ENCODE peak calls at places on chromosomes 13 and 19, in six cellular contexts. B is A549; F is GM18507; E is GM13977; H is CD4-positive, alpha-beta T cell; V is cardiac muscle cell. R is an unnamed sample.

GRCh38 chr13:47188802-47189201 is 291.9 kb upstream of the HTR2A start:
- DNase-seq in V (no peak), H (no peak), B (no peak), F (no peak), E (no peak), R (no peak)

GRCh38 chr13:84917252-84917878 is 881.9 kb downstream of the SLITRK6 start:
- DNase-seq in E (peak; percentile 32), F (no peak), V (peak; percentile 10), B (peak; percentile 3), H (no peak), R (no peak)

GRCh38 chr13:24692541-24692940 is 12.3 kb downstream of the ATP12A start:
- DNase-seq in H (no peak), B (no peak), E (no peak), V (no peak), F (no peak), R (no peak)

GRCh38 chr19:48553676-48554384 is 1.9 kb downstream of the SULT2B1 start:
- DNase-seq in E (no peak), B (peak; percentile 99), F (no peak), V (peak; percentile 17), H (no peak), R (no peak)

GRCh38 chr19:15759962-15760565 is 22.3 kb downstream of the OR10H3 start:
- DNase-seq in B (peak; percentile 18), E (no peak), V (no peak), F (no peak), H (no peak), R (no peak)

GRCh38 chr19:10292789-10293636 is 3.3 kb downstream of the ICAM5 start:
- DNase-seq in B (no peak), E (no peak), H (no peak), V (no peak), F (no peak), R (no peak)

GRCh38 chr13:110458017-110458416 is 103.5 kb downstream of the RAB20 start:
- DNase-seq in F (no peak), B (no peak), V (no peak), H (no peak), E (no peak), R (no peak)

GRCh38 chr19:29641597-29641996 is 23.7 kb upstream of the PLEKHF1 start:
- DNase-seq in V (no peak), B (no peak), E (no peak), H (no peak), F (no peak), R (no peak)

GRCh38 chr13:103078145-103078544 is 11.9 kb upstream of the SLC10A2 start:
- DNase-seq in V (no peak), B (no peak), H (no peak), E (no peak), F (no peak), R (no peak)

GRCh38 chr19:48122421-48122820 is 11.8 kb upstream of the PLA2G4C start:
- DNase-seq in F (no peak), B (no peak), V (no peak), H (no peak), E (no peak), R (no peak)

GRCh38 chr13:113397606-113398425 is 33.9 kb upstream of the GRTP1 start:
- DNase-seq in H (no peak), B (no peak), V (peak; percentile 42), E (no peak), F (no peak), R (no peak)

GRCh38 chr19:36110487-36111199 is at the start of gene OVOL3:
- DNase-seq in H (no peak), B (no peak), E (no peak), V (no peak), F (no peak), R (no peak)

GRCh38 chr19:58548859-58549663 is 5.2 kb downstream of the TRIM28 start:
- DNase-seq in F (no peak), V (no peak), B (no peak), E (no peak), H (no peak), R (no peak)

GRCh38 chr19:10332965-10333757 is at the start of gene RAVER1:
- DNase-seq in E (peak; percentile 99), F (peak; percentile 99), H (peak; percentile 97), V (peak; percentile 99), B (peak; percentile 97), R (peak; percentile 100)

GRCh38 chr19:10544242-10544752 is 593 bp downstream of the ATG4D start:
- DNase-seq in E (peak; percentile 62), B (no peak), V (no peak), H (no peak), F (no peak), R (no peak)

GRCh38 chr13:49444517-49445395 is 682 bp downstream of the SETDB2 start:
- DNase-seq in H (no peak), B (peak; percentile 25), V (peak; percentile 24), F (no peak), E (peak; percentile 21), R (no peak)

GRCh38 chr13:27775943-27776342 is 16.3 kb upstream of the GSX1 start:
- DNase-seq in F (no peak), B (no peak), V (no peak), E (no peak), H (no peak), R (no peak)

GRCh38 chr13:35470671-35471465 is 5.6 kb downstream of the MAB21L1 start:
- DNase-seq in E (peak; percentile 10), V (peak; percentile 68), H (no peak), B (no peak), F (no peak), R (no peak)

GRCh38 chr19:1862424-1863307 is 713 bp downstream of the KLF16 start:
- DNase-seq in V (peak; percentile 60), H (peak; percentile 58), B (peak; percentile 56), F (no peak), E (peak; percentile 88), R (peak; percentile 71)

GRCh38 chr13:41976491-41976890 is 15.6 kb upstream of the VWA8 start:
- DNase-seq in F (no peak), B (no peak), V (no peak), H (no peak), E (no peak), R (no peak)

GRCh38 chr13:110330491-110331001 is 23.5 kb downstream of the COL4A2 start:
- DNase-seq in E (no peak), B (no peak), F (no peak), V (no peak), H (no peak), R (no peak)

GRCh38 chr19:9436358-9436757 is 985 bp upstream of the ZNF266 start:
- DNase-seq in H (no peak), B (no peak), F (no peak), E (no peak), V (no peak), R (no peak)

GRCh38 chr13:48156466-48156865 is 61.6 kb upstream of the MED4 start:
- DNase-seq in V (no peak), F (no peak), B (no peak), E (no peak), H (peak; percentile 85), R (no peak)

GRCh38 chr13:73171926-73172325 is 113.1 kb downstream of the KLF5 start:
- DNase-seq in E (no peak), V (peak; percentile 3), H (no peak), B (no peak), F (no peak), R (no peak)

GRCh38 chr19:53357821-53358581 is 7.5 kb upstream of the ZNF525 start:
- DNase-seq in B (no peak), E (no peak), V (no peak), H (no peak), F (no peak), R (no peak)

GRCh38 chr19:13024126-13024957 is 29.1 kb downstream of the NFIX start:
- DNase-seq in E (no peak), H (no peak), B (no peak), V (no peak), F (no peak), R (no peak)

GRCh38 chr19:4506449-4507149 is 11.7 kb downstream of the PLIN4 start:
- DNase-seq in F (no peak), H (no peak), V (no peak), B (no peak), E (no peak), R (no peak)

GRCh38 chr13:111112196-111112595 is 2.9 kb upstream of the ARHGEF7 start:
- DNase-seq in V (no peak), B (no peak), E (no peak), H (no peak), F (no peak), R (no peak)

R was measured in GM12891.